ENCODE peak calls at places on chromosomes 5 and 9, in seven cellular contexts. Q, E, O, N, V, A and M are unnamed samples.
A peak's percentile ranks its signal among the peaks of the same experiment; 100 is the strongest.

GRCh38 chr9:95116002-95116819 is 201.3 kb downstream of the FANCC start:
- DNase-seq in A (no peak), O (no peak), E (no peak), N (no peak), Q (no peak), V (no peak), M (no peak)

GRCh38 chr9:98742325-98743280 is 33.9 kb upstream of the GABBR2 start:
- DNase-seq in A (no peak), O (no peak), Q (no peak), E (no peak), N (no peak), V (peak; percentile 28), M (no peak)

GRCh38 chr9:135718616-135719015 is 16.6 kb downstream of the KCNT1 start:
- DNase-seq in V (no peak), Q (no peak), N (no peak), O (no peak), E (peak; percentile 93), A (no peak), M (no peak)

GRCh38 chr5:120103498-120103897 is 360.6 kb upstream of the PRR16 start:
- DNase-seq in V (no peak), Q (no peak), O (no peak), N (no peak), E (no peak), A (no peak), M (no peak)

GRCh38 chr9:35162605-35163315 is 951 bp downstream of the UNC13B start:
- DNase-seq in O (no peak), E (no peak), Q (peak; percentile 11), N (no peak), A (no peak), V (no peak), M (no peak)

GRCh38 chr5:150313921-150314716 is 11.4 kb upstream of the ARSI start:
- DNase-seq in O (no peak), A (no peak), E (no peak), Q (no peak), V (no peak), N (no peak), M (no peak)

GRCh38 chr9:127626752-127627493 is 14.8 kb downstream of the STXBP1 start:
- DNase-seq in N (no peak), V (no peak), O (no peak), A (peak; percentile 53), Q (no peak), E (no peak), M (no peak)

GRCh38 chr5:16461782-16462181 is 3.8 kb downstream of the ZNF622 start:
- DNase-seq in A (no peak), V (peak; percentile 87), Q (no peak), N (no peak), O (no peak), E (no peak), M (no peak)

GRCh38 chr5:147037517-147038205 is 159.1 kb upstream of the PPP2R2B start:
- DNase-seq in N (no peak), O (no peak), V (no peak), E (no peak), Q (no peak), A (no peak), M (no peak)

GRCh38 chr5:178489281-178489976 is 100.8 kb downstream of the COL23A1 start:
- DNase-seq in O (no peak), E (no peak), N (no peak), A (no peak), Q (no peak), V (no peak), M (no peak)

GRCh38 chr9:78676623-78677022 is 379.7 kb downstream of the PSAT1 start:
- DNase-seq in Q (no peak), A (no peak), V (peak; percentile 55), E (no peak), O (no peak), N (no peak), M (no peak)

GRCh38 chr5:87885727-87886126 is 382.9 kb downstream of the TMEM161B start:
- DNase-seq in N (no peak), O (no peak), V (no peak), E (no peak), Q (no peak), A (no peak), M (no peak)

GRCh38 chr5:187042-187431 is 4.3 kb upstream of the LRRC14B start:
- DNase-seq in O (no peak), E (peak; percentile 1), A (no peak), V (no peak), Q (no peak), N (no peak), M (no peak)

GRCh38 chr9:132946624-132947295 is 2.3 kb upstream of the TSC1 start:
- DNase-seq in E (no peak), O (no peak), Q (no peak), A (no peak), V (peak; percentile 50), N (no peak), M (no peak)

GRCh38 chr5:40367260-40367659 is 312.5 kb upstream of the PTGER4 start:
- DNase-seq in N (no peak), Q (no peak), A (no peak), E (no peak), O (no peak), V (no peak), M (no peak)

GRCh38 chr5:89816038-89816437 is 593.5 kb downstream of the CETN3 start:
- DNase-seq in V (peak; percentile 28), E (no peak), Q (peak; percentile 29), N (no peak), A (no peak), O (no peak), M (no peak)

GRCh38 chr5:63572751-63573150 is 389.5 kb downstream of the HTR1A start:
- DNase-seq in V (no peak), A (no peak), N (no peak), E (peak; percentile 30), Q (no peak), O (no peak), M (no peak)

GRCh38 chr9:9494334-9494733 is 1118.5 kb downstream of the PTPRD start:
- DNase-seq in E (no peak), A (no peak), Q (no peak), N (no peak), O (no peak), V (no peak), M (no peak)

GRCh38 chr9:70085241-70085640 is 41.6 kb downstream of the MAMDC2 start:
- DNase-seq in O (no peak), E (no peak), V (no peak), A (peak; percentile 70), N (no peak), Q (no peak), M (no peak)

GRCh38 chr5:75335952-75336624 is 932 bp upstream of the HMGCR start:
- DNase-seq in A (peak; percentile 55), Q (no peak), O (no peak), V (peak; percentile 78), N (peak; percentile 44), E (peak; percentile 61), M (peak; percentile 29)

GRCh38 chr5:42943931-42944631 is 96.0 kb downstream of the ANXA2R start:
- DNase-seq in Q (no peak), V (no peak), E (no peak), A (no peak), O (no peak), N (no peak), M (no peak)

GRCh38 chr5:128895122-128895521 is 70.2 kb upstream of the SLC27A6 start:
- DNase-seq in E (no peak), Q (no peak), A (no peak), N (no peak), O (no peak), V (no peak), M (no peak)

GRCh38 chr9:21017092-21017491 is 14.3 kb downstream of the HACD4 start:
- DNase-seq in O (no peak), A (no peak), N (no peak), Q (no peak), E (no peak), V (peak; percentile 82), M (no peak)